ENCODE peak calls at places on chromosomes 13 and 19, in eight cellular contexts. C, M, R, I, T, E, O and W are unnamed samples.

GRCh38 chr13:51955841-51956603 is 55.2 kb downstream of the ATP7B start:
- DNase-seq in C (no peak), M (no peak), R (no peak), I (no peak), T (no peak), E (no peak), O (no peak), W (no peak)

GRCh38 chr13:98405107-98405571 is 171.8 kb downstream of the STK24 start:
- DNase-seq in C (peak), M (no peak), R (no peak), I (no peak), T (no peak), E (no peak), O (peak), W (no peak)

GRCh38 chr19:19661675-19662251 is 1.7 kb downstream of the ATP13A1 start:
- DNase-seq in C (no peak), M (no peak), R (peak), I (no peak), T (peak), E (no peak), O (no peak), W (no peak)

GRCh38 chr19:17775245-17775927 is 19.6 kb upstream of the B3GNT3 start:
- DNase-seq in C (peak), M (no peak), R (peak), I (no peak), T (no peak), E (peak), O (no peak), W (no peak)

GRCh38 chr19:33306853-33307792 is 4.8 kb upstream of the CEBPA start:
- DNase-seq in C (peak), M (no peak), R (no peak), I (no peak), T (no peak), E (no peak), O (no peak), W (peak)

GRCh38 chr19:35344511-35345031 is 3.1 kb upstream of the FFAR1 start:
- DNase-seq in C (no peak), M (no peak), R (no peak), I (no peak), T (peak), E (no peak), O (no peak), W (peak)

GRCh38 chr19:48737360-48737998 is 2.9 kb downstream of the RASIP1 start:
- DNase-seq in C (peak), M (no peak), R (no peak), I (no peak), T (no peak), E (no peak), O (no peak), W (no peak)

GRCh38 chr13:27853871-27854270 is 61.6 kb downstream of the GSX1 start:
- DNase-seq in C (no peak), M (no peak), R (no peak), I (no peak), T (no peak), E (no peak), O (no peak), W (no peak)

GRCh38 chr13:36344886-36345437 is 1.2 kb downstream of the SPART start:
- DNase-seq in C (no peak), M (peak), R (no peak), I (no peak), T (no peak), E (no peak), O (peak), W (no peak)

GRCh38 chr13:22589880-22590279 is 590.9 kb upstream of the SGCG start:
- DNase-seq in C (no peak), M (no peak), R (no peak), I (no peak), T (no peak), E (no peak), O (no peak), W (no peak)

GRCh38 chr19:13718733-13719132 is 45.6 kb upstream of the MRI1 start:
- DNase-seq in C (peak), M (no peak), R (no peak), I (peak), T (no peak), E (no peak), O (peak), W (no peak)

GRCh38 chr19:54104998-54105715 is 2.5 kb downstream of the NDUFA3 start:
- DNase-seq in C (no peak), M (no peak), R (no peak), I (no peak), T (peak), E (no peak), O (no peak), W (no peak)

GRCh38 chr13:36088001-36088400 is 43.2 kb downstream of the DCLK1 start:
- DNase-seq in C (no peak), M (no peak), R (no peak), I (no peak), T (no peak), E (no peak), O (peak), W (no peak)

GRCh38 chr13:110726726-110727125 is 13.2 kb downstream of the ING1 start:
- DNase-seq in C (no peak), M (no peak), R (no peak), I (no peak), T (peak), E (no peak), O (no peak), W (no peak)

GRCh38 chr19:58554494-58555368 is at the start of gene CHMP2A:
- DNase-seq in C (peak), M (peak), R (peak), I (peak), T (peak), E (peak), O (peak), W (peak)

GRCh38 chr13:32116210-32116609 is 84.6 kb downstream of the FRY start:
- DNase-seq in C (no peak), M (no peak), R (no peak), I (no peak), T (no peak), E (no peak), O (peak), W (no peak)

GRCh38 chr13:74444161-74444571 is 310.0 kb upstream of the KLF12 start:
- DNase-seq in C (no peak), M (no peak), R (no peak), I (no peak), T (no peak), E (no peak), O (peak), W (no peak)

GRCh38 chr19:1840541-1841115 is 7.7 kb downstream of the REXO1 start:
- DNase-seq in C (no peak), M (peak), R (peak), I (no peak), T (peak), E (no peak), O (no peak), W (no peak)

GRCh38 chr19:33235996-33236350 is 10.3 kb upstream of the SLC7A10 start:
- DNase-seq in C (no peak), M (no peak), R (no peak), I (no peak), T (peak), E (no peak), O (no peak), W (no peak)

GRCh38 chr13:109790951-109791605 is 4.7 kb upstream of the IRS2 start:
- DNase-seq in C (peak), M (peak), R (peak), I (no peak), T (no peak), E (no peak), O (peak), W (no peak)

GRCh38 chr13:112743451-112744305 is 53.8 kb downstream of the ATP11A start:
- DNase-seq in C (no peak), M (no peak), R (no peak), I (no peak), T (peak), E (no peak), O (no peak), W (no peak)

GRCh38 chr13:76845367-76845766 is 40.8 kb downstream of the KCTD12 start:
- DNase-seq in C (no peak), M (no peak), R (no peak), I (no peak), T (no peak), E (no peak), O (no peak), W (no peak)

GRCh38 chr19:18021121-18021755 is 13.3 kb downstream of the ARRDC2 start:
- DNase-seq in C (peak), M (peak), R (no peak), I (peak), T (peak), E (peak), O (peak), W (peak)

GRCh38 chr19:40465781-40466218 is 255 bp upstream of the BLVRB start:
- DNase-seq in C (peak), M (peak), R (peak), I (peak), T (peak), E (peak), O (peak), W (peak)

GRCh38 chr19:40464059-40465024 is 1.2 kb downstream of the BLVRB start:
- DNase-seq in C (peak), M (peak), R (peak), I (peak), T (peak), E (peak), O (peak), W (no peak)

GRCh38 chr19:40466219-40467006 is at the start of gene SPTBN4:
- DNase-seq in C (peak), M (peak), R (no peak), I (peak), T (peak), E (peak), O (no peak), W (peak)

GRCh38 chr19:40465025-40465780 is at the start of gene BLVRB:
- DNase-seq in C (no peak), M (no peak), R (peak), I (no peak), T (no peak), E (peak), O (peak), W (no peak)

GRCh38 chr19:40467007-40467565 is 285 bp downstream of the SPTBN4 start:
- DNase-seq in C (peak), M (no peak), R (no peak), I (no peak), T (peak), E (no peak), O (no peak), W (no peak)
- H3K27ac ChIP-seq in C (no peak), M (peak), R (no peak), I (no peak), T (no peak), E (peak), O (no peak), W (no peak)

GRCh38 chr13:33250594-33250993 is 35.0 kb downstream of the STARD13 start:
- DNase-seq in C (no peak), M (no peak), R (no peak), I (no peak), T (no peak), E (no peak), O (peak), W (no peak)
- H3K27ac ChIP-seq in C (no peak), M (peak), R (no peak), I (peak), T (peak), E (no peak), O (peak), W (peak)

DNA sequence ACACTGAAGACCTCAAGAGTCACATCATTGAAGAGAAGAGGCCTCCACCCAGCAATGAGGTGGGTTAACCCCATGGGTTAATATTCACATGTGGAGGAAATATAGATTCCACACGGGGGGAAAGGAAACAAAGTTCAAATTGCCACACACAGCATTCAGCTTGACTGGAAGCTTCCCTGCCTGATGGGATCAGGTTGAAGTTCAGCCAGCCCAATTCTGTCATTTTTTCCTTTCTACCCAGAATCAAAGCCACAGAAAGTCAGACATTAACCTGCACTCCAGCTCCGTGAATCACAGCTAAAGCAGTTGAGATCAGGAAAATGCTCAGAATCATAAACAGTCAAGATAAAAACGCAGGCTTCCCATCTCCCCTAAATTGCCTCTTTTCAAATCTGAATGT is 208.7 kb upstream of the OBI1 start:
- DNase-seq in C (no peak), M (no peak), R (peak), I (no peak), T (no peak), E (no peak), O (no peak), W (no peak)
- H3K27ac ChIP-seq in C (no peak), M (no peak), R (no peak), I (no peak), T (no peak), E (no peak), O (no peak), W (no peak)

DNA sequence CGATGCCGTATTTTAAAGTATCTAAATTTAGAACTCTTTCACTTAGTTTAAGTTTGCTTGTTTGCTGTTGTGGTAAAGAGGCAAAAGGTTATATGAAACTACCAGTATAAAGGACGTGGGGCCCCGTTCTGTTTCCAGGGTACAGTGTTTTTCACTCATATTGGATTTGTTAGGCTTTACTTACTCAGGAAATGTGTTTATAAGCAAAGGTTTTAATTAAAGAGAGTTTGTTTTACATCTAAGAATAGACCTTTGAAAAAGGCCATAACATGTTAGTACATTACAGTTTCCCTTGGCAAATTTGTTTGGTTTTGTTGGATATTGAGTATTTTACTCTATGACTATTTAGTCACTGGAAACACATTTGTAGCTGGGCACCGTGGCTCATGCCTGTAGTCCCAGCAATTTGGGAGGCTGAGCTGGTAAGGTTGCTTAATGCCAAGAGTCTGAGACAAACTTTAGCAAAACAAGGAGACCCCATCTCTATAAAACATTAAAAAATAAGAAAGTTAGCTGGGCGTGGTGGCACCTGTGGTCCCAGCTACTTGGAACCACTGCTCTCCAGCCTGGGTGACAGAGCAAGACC is 7.1 kb downstream of the DGKH start:
- DNase-seq in C (no peak), M (no peak), R (no peak), I (no peak), T (no peak), E (no peak), O (no peak), W (no peak)
- H3K27ac ChIP-seq in C (no peak), M (peak), R (no peak), I (no peak), T (no peak), E (peak), O (no peak), W (no peak)

DNA sequence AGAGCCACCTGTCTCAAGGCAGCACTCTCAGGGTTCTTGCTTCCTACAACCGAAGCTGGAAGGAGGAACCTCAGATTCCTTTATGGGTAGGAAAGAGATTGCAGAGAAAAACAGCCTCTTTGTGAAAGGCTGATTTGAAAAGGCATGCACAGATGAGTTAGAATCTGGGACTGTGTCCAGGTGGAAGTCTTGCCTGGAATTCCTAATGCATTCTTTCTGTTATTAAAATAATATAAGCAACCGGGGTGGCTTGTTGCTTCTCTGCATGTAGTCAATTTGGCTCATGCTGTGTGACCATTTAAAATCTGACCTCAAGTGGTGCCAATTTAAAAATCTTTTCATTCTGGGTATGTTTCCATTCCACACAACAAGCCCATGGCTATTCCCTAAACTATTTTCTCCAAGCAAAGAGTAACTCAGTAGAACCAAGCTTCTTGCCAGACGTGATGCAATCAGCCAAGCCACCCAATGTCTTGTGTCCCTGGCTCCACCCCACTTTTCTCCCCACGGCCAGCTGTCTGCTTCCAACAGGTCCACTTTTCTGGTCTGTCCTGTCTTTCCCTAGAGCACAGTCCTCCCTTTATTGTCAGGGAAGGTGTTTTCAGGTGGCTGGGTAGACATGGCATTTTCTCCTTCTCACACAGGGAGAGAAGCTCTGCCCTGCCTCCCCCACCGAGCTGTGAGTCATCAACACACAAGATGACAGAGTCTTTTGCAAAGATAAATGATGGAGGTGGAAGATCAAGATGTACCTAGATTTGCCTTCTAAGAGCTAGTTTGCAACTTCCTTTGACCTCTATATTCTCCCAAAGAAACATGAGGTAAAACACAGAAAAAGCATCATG is 394.3 kb downstream of the FOXO1 start:
- DNase-seq in C (peak), M (peak), R (no peak), I (peak), T (no peak), E (peak), O (peak), W (no peak)
- H3K27ac ChIP-seq in C (peak), M (peak), R (no peak), I (peak), T (peak), E (peak), O (no peak), W (peak)

GRCh38 chr19:16373539-16373938 is 48.9 kb downstream of the KLF2 start:
- DNase-seq in C (peak), M (peak), R (peak), I (peak), T (peak), E (peak), O (peak), W (no peak)
- H3K27ac ChIP-seq in C (no peak), M (peak), R (no peak), I (peak), T (peak), E (no peak), O (peak), W (no peak)

GRCh38 chr19:38082256-38083118 is 141.5 kb downstream of the DPF1 start:
- DNase-seq in C (no peak), M (no peak), R (no peak), I (no peak), T (no peak), E (no peak), O (no peak), W (peak)
- H3K27ac ChIP-seq in C (no peak), M (no peak), R (no peak), I (no peak), T (no peak), E (no peak), O (no peak), W (no peak)

GRCh38 chr13:64186503-64186902 is 2770.9 kb upstream of the PCDH20 start:
- DNase-seq in C (no peak), M (no peak), R (no peak), I (no peak), T (no peak), E (no peak), O (no peak), W (no peak)

GRCh38 chr13:64180756-64181155 is 2765.1 kb upstream of the PCDH20 start:
- DNase-seq in C (no peak), M (no peak), R (no peak), I (no peak), T (no peak), E (no peak), O (no peak), W (no peak)
- H3K27ac ChIP-seq in C (no peak), M (no peak), R (no peak), I (no peak), T (no peak), E (no peak), O (no peak), W (no peak)

GRCh38 chr13:97125051-97125809 is 96.9 kb upstream of the MBNL2 start:
- DNase-seq in C (peak), M (no peak), R (peak), I (peak), T (no peak), E (peak), O (peak), W (peak)
- H3K27ac ChIP-seq in C (no peak), M (peak), R (no peak), I (peak), T (no peak), E (no peak), O (no peak), W (peak)

DNA sequence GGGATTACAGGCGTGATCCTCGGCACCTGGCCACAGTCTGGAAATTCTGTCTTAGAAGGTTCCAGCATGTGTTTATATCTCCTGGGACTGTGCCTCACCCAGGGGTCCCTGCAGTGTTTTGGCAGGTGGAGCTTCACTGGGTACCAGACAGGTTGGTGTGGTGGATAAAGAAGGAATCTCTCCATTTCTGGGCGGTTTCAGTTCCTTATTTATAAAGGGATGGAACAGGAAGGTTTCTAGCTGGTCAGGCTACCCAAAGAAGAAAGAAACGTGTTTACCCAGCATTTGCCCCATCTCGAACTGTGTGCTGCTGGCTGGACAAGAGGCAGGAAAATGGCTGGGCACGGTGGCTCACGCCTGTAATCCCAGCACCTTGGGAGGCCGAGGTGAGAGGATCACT is 9.8 kb downstream of the PNPLA6 start:
- DNase-seq in C (no peak), M (no peak), R (no peak), I (no peak), T (no peak), E (no peak), O (no peak), W (no peak)
- H3K27ac ChIP-seq in C (no peak), M (no peak), R (no peak), I (no peak), T (peak), E (no peak), O (no peak), W (peak)